ENCODE peak calls at places on chromosomes 3 and 15, in four cellular contexts. One of them, this sample, is unnamed.

GRCh38 chr3:148932976-148933375 is 58.4 kb upstream of the GYG1 start:
- DNase-seq in KG1: no peak
- DNase-seq in stimulated activated CD4-positive, alpha-beta T cell treated with anti-CD3 and anti-CD28 coated beads, TNF-alpha, amount 100 ng/mL, for 4 hours: no peak
- DNase-seq in left colon: no peak
- DNase-seq in this sample: no peak

GRCh38 chr3:156615592-156616173 is 58.7 kb upstream of the TIPARP start:
- DNase-seq in KG1: no peak
- DNase-seq in stimulated activated CD4-positive, alpha-beta T cell treated with anti-CD3 and anti-CD28 coated beads, TNF-alpha, amount 100 ng/mL, for 4 hours: no peak
- DNase-seq in left colon: no peak
- DNase-seq in this sample: no peak

GRCh38 chr3:127107002-127107401 is 85.9 kb upstream of the PRR23E start:
- DNase-seq in KG1: no peak
- DNase-seq in stimulated activated CD4-positive, alpha-beta T cell treated with anti-CD3 and anti-CD28 coated beads, TNF-alpha, amount 100 ng/mL, for 4 hours: no peak
- DNase-seq in left colon: no peak
- DNase-seq in this sample: no peak

GRCh38 chr3:104960579-104960978 is 406.1 kb upstream of the ALCAM start:
- DNase-seq in KG1: no peak
- DNase-seq in stimulated activated CD4-positive, alpha-beta T cell treated with anti-CD3 and anti-CD28 coated beads, TNF-alpha, amount 100 ng/mL, for 4 hours: no peak
- DNase-seq in left colon: no peak
- DNase-seq in this sample: no peak

GRCh38 chr3:28680050-28680449 is 331.4 kb upstream of the AZI2 start:
- DNase-seq in KG1: no peak
- DNase-seq in stimulated activated CD4-positive, alpha-beta T cell treated with anti-CD3 and anti-CD28 coated beads, TNF-alpha, amount 100 ng/mL, for 4 hours: no peak
- DNase-seq in left colon: no peak
- DNase-seq in this sample: no peak

GRCh38 chr15:85839637-85840036 is 44.9 kb upstream of the KLHL25 start:
- DNase-seq in KG1: no peak
- DNase-seq in stimulated activated CD4-positive, alpha-beta T cell treated with anti-CD3 and anti-CD28 coated beads, TNF-alpha, amount 100 ng/mL, for 4 hours: no peak
- DNase-seq in left colon: no peak
- DNase-seq in this sample: no peak

GRCh38 chr3:112847692-112848091 is 1.0 kb upstream of the CD200R1L start:
- DNase-seq in KG1: no peak
- DNase-seq in stimulated activated CD4-positive, alpha-beta T cell treated with anti-CD3 and anti-CD28 coated beads, TNF-alpha, amount 100 ng/mL, for 4 hours: no peak
- DNase-seq in left colon: no peak
- DNase-seq in this sample: no peak

GRCh38 chr3:194225988-194226663 is 90.2 kb downstream of the HES1 start:
- DNase-seq in KG1: no peak
- DNase-seq in stimulated activated CD4-positive, alpha-beta T cell treated with anti-CD3 and anti-CD28 coated beads, TNF-alpha, amount 100 ng/mL, for 4 hours: no peak
- DNase-seq in left colon: no peak
- DNase-seq in this sample: no peak

GRCh38 chr15:38652998-38653397 is 88.4 kb upstream of the RASGRP1 start:
- DNase-seq in KG1: peak
- DNase-seq in stimulated activated CD4-positive, alpha-beta T cell treated with anti-CD3 and anti-CD28 coated beads, TNF-alpha, amount 100 ng/mL, for 4 hours: peak
- DNase-seq in left colon: no peak
- DNase-seq in this sample: peak

This sample was measured in activated CD4-positive, CD25-positive, alpha-beta regulatory T cell treated with anti-CD3 and anti-CD28 coated beads, Interleukin-2, amount 50 U/mL, for 16 hours.